ENCODE peak calls at places on chromosomes 2 and 18, in eight cellular contexts. One of them, this sample, is unnamed.

GRCh38 chr2:165634282-165634681 is 159.8 kb downstream of the GALNT3 start:
- DNase-seq in HT-29: no peak
- DNase-seq in dermis microvascular lymphatic vessel endothelial cell: no peak
- DNase-seq in neuronal stem cell: no peak
- DNase-seq in CD8-positive, alpha-beta memory T cell: no peak
- DNase-seq in NCI-H774: no peak
- DNase-seq in HT1080: no peak
- DNase-seq in DMS79 treated with DMSO at 0.1 percent for 48 hours: no peak
- DNase-seq in this sample: no peak

GRCh38 chr2:72235497-72236413 is 88.1 kb upstream of the CYP26B1 start:
- DNase-seq in CD8-positive, alpha-beta memory T cell: no peak
- DNase-seq in neuronal stem cell: no peak
- DNase-seq in DMS79 treated with DMSO at 0.1 percent for 48 hours: no peak
- DNase-seq in dermis microvascular lymphatic vessel endothelial cell: no peak
- DNase-seq in NCI-H774: no peak
- DNase-seq in HT-29: no peak
- DNase-seq in HT1080: no peak
- DNase-seq in this sample: no peak

GRCh38 chr18:45212186-45213039 is 402.9 kb upstream of the SLC14A2 start:
- DNase-seq in dermis microvascular lymphatic vessel endothelial cell: peak; percentile 64
- DNase-seq in HT-29: peak; percentile 72
- DNase-seq in NCI-H774: peak; percentile 59
- DNase-seq in HT1080: peak; percentile 81
- DNase-seq in DMS79 treated with DMSO at 0.1 percent for 48 hours: no peak
- DNase-seq in CD8-positive, alpha-beta memory T cell: peak; percentile 65
- DNase-seq in neuronal stem cell: peak; percentile 69
- DNase-seq in this sample: peak; percentile 96

GRCh38 chr2:112321375-112322320 is 46.3 kb downstream of the ZC3H6 start:
- DNase-seq in DMS79 treated with DMSO at 0.1 percent for 48 hours: no peak
- DNase-seq in CD8-positive, alpha-beta memory T cell: no peak
- DNase-seq in HT-29: no peak
- DNase-seq in NCI-H774: no peak
- DNase-seq in HT1080: no peak
- DNase-seq in dermis microvascular lymphatic vessel endothelial cell: peak; percentile 19
- DNase-seq in neuronal stem cell: no peak
- DNase-seq in this sample: no peak

GRCh38 chr2:46435796-46436360 is 43.5 kb upstream of the TMEM247 start:
- DNase-seq in CD8-positive, alpha-beta memory T cell: no peak
- DNase-seq in HT-29: no peak
- DNase-seq in dermis microvascular lymphatic vessel endothelial cell: no peak
- DNase-seq in HT1080: no peak
- DNase-seq in DMS79 treated with DMSO at 0.1 percent for 48 hours: no peak
- DNase-seq in NCI-H774: no peak
- DNase-seq in neuronal stem cell: no peak
- DNase-seq in this sample: no peak

GRCh38 chr2:119820275-119820674 is 60.6 kb downstream of the PTPN4 start:
- DNase-seq in DMS79 treated with DMSO at 0.1 percent for 48 hours: no peak
- DNase-seq in NCI-H774: no peak
- DNase-seq in neuronal stem cell: no peak
- DNase-seq in CD8-positive, alpha-beta memory T cell: no peak
- DNase-seq in dermis microvascular lymphatic vessel endothelial cell: peak; percentile 98
- DNase-seq in HT1080: peak; percentile 92
- DNase-seq in HT-29: no peak
- DNase-seq in this sample: no peak

GRCh38 chr2:159243521-159243920 is 43.0 kb downstream of the WDSUB1 start:
- DNase-seq in NCI-H774: no peak
- DNase-seq in HT1080: peak; percentile 24
- DNase-seq in DMS79 treated with DMSO at 0.1 percent for 48 hours: no peak
- DNase-seq in HT-29: no peak
- DNase-seq in CD8-positive, alpha-beta memory T cell: no peak
- DNase-seq in neuronal stem cell: no peak
- DNase-seq in dermis microvascular lymphatic vessel endothelial cell: no peak
- DNase-seq in this sample: no peak

GRCh38 chr2:101305492-101306123 is 2.9 kb downstream of the RNF149 start:
- DNase-seq in NCI-H774: no peak
- DNase-seq in HT1080: peak; percentile 38
- DNase-seq in neuronal stem cell: no peak
- DNase-seq in HT-29: peak; percentile 3
- DNase-seq in DMS79 treated with DMSO at 0.1 percent for 48 hours: no peak
- DNase-seq in dermis microvascular lymphatic vessel endothelial cell: peak; percentile 71
- DNase-seq in CD8-positive, alpha-beta memory T cell: no peak
- DNase-seq in this sample: no peak

GRCh38 chr2:196068271-196069209 is at the start of gene DNAH7:
- DNase-seq in CD8-positive, alpha-beta memory T cell: peak; percentile 83
- DNase-seq in dermis microvascular lymphatic vessel endothelial cell: peak; percentile 77
- DNase-seq in NCI-H774: peak; percentile 88
- DNase-seq in HT1080: peak; percentile 82
- DNase-seq in HT-29: peak; percentile 91
- DNase-seq in DMS79 treated with DMSO at 0.1 percent for 48 hours: peak; percentile 79
- DNase-seq in neuronal stem cell: peak; percentile 69
- DNase-seq in this sample: peak; percentile 96

GRCh38 chr2:172467382-172467781 is 40.0 kb downstream of the ITGA6 start:
- DNase-seq in HT-29: no peak
- DNase-seq in NCI-H774: no peak
- DNase-seq in neuronal stem cell: no peak
- DNase-seq in DMS79 treated with DMSO at 0.1 percent for 48 hours: no peak
- DNase-seq in HT1080: no peak
- DNase-seq in dermis microvascular lymphatic vessel endothelial cell: no peak
- DNase-seq in CD8-positive, alpha-beta memory T cell: no peak
- DNase-seq in this sample: no peak

GRCh38 chr18:10197097-10197496 is 257.3 kb upstream of the APCDD1 start:
- DNase-seq in CD8-positive, alpha-beta memory T cell: no peak
- DNase-seq in NCI-H774: no peak
- DNase-seq in neuronal stem cell: no peak
- DNase-seq in HT1080: no peak
- DNase-seq in DMS79 treated with DMSO at 0.1 percent for 48 hours: no peak
- DNase-seq in HT-29: peak; percentile 51
- DNase-seq in dermis microvascular lymphatic vessel endothelial cell: no peak
- DNase-seq in this sample: no peak

GRCh38 chr2:112483047-112483473 is 1.1 kb downstream of the TTL start:
- DNase-seq in HT-29: peak; percentile 40
- DNase-seq in NCI-H774: peak; percentile 16
- DNase-seq in DMS79 treated with DMSO at 0.1 percent for 48 hours: peak; percentile 43
- DNase-seq in CD8-positive, alpha-beta memory T cell: no peak
- DNase-seq in HT1080: peak; percentile 74
- DNase-seq in neuronal stem cell: peak; percentile 15
- DNase-seq in dermis microvascular lymphatic vessel endothelial cell: peak; percentile 70
- DNase-seq in this sample: peak; percentile 72

GRCh38 chr2:3108105-3108504 is 269.5 kb downstream of the EIPR1 start:
- DNase-seq in CD8-positive, alpha-beta memory T cell: no peak
- DNase-seq in HT-29: no peak
- DNase-seq in NCI-H774: no peak
- DNase-seq in neuronal stem cell: no peak
- DNase-seq in dermis microvascular lymphatic vessel endothelial cell: no peak
- DNase-seq in DMS79 treated with DMSO at 0.1 percent for 48 hours: no peak
- DNase-seq in HT1080: no peak
- DNase-seq in this sample: no peak

GRCh38 chr2:96800762-96801463 is 15.2 kb upstream of the CNNM3 start:
- DNase-seq in HT1080: peak; percentile 24
- DNase-seq in CD8-positive, alpha-beta memory T cell: peak; percentile 54
- DNase-seq in neuronal stem cell: peak; percentile 43
- DNase-seq in DMS79 treated with DMSO at 0.1 percent for 48 hours: peak; percentile 39
- DNase-seq in NCI-H774: peak; percentile 13
- DNase-seq in HT-29: peak; percentile 81
- DNase-seq in dermis microvascular lymphatic vessel endothelial cell: peak; percentile 70
- DNase-seq in this sample: peak; percentile 93

GRCh38 chr2:73851274-73851673 is 22.5 kb downstream of the STAMBP start:
- DNase-seq in dermis microvascular lymphatic vessel endothelial cell: no peak
- DNase-seq in HT-29: peak; percentile 61
- DNase-seq in HT1080: peak; percentile 13
- DNase-seq in neuronal stem cell: no peak
- DNase-seq in CD8-positive, alpha-beta memory T cell: no peak
- DNase-seq in DMS79 treated with DMSO at 0.1 percent for 48 hours: no peak
- DNase-seq in NCI-H774: no peak
- DNase-seq in this sample: peak; percentile 60

GRCh38 chr2:150011336-150011735 is 423.8 kb upstream of the MMADHC start:
- DNase-seq in NCI-H774: no peak
- DNase-seq in HT1080: no peak
- DNase-seq in CD8-positive, alpha-beta memory T cell: no peak
- DNase-seq in DMS79 treated with DMSO at 0.1 percent for 48 hours: no peak
- DNase-seq in dermis microvascular lymphatic vessel endothelial cell: no peak
- DNase-seq in HT-29: no peak
- DNase-seq in neuronal stem cell: no peak
- DNase-seq in this sample: no peak

GRCh38 chr18:77112161-77112801 is 20.3 kb downstream of the MBP start:
- DNase-seq in neuronal stem cell: no peak
- DNase-seq in HT1080: no peak
- DNase-seq in DMS79 treated with DMSO at 0.1 percent for 48 hours: no peak
- DNase-seq in CD8-positive, alpha-beta memory T cell: no peak
- DNase-seq in NCI-H774: no peak
- DNase-seq in HT-29: no peak
- DNase-seq in dermis microvascular lymphatic vessel endothelial cell: no peak
- DNase-seq in this sample: no peak

GRCh38 chr2:20366672-20367116 is 16.1 kb upstream of the PUM2 start:
- DNase-seq in HT1080: no peak
- DNase-seq in CD8-positive, alpha-beta memory T cell: no peak
- DNase-seq in DMS79 treated with DMSO at 0.1 percent for 48 hours: no peak
- DNase-seq in NCI-H774: no peak
- DNase-seq in dermis microvascular lymphatic vessel endothelial cell: no peak
- DNase-seq in neuronal stem cell: no peak
- DNase-seq in HT-29: no peak
- DNase-seq in this sample: no peak

GRCh38 chr2:141534671-141535359 is 596.0 kb downstream of the LRP1B start:
- DNase-seq in dermis microvascular lymphatic vessel endothelial cell: no peak
- DNase-seq in neuronal stem cell: no peak
- DNase-seq in DMS79 treated with DMSO at 0.1 percent for 48 hours: no peak
- DNase-seq in NCI-H774: no peak
- DNase-seq in HT1080: no peak
- DNase-seq in CD8-positive, alpha-beta memory T cell: no peak
- DNase-seq in HT-29: no peak
- DNase-seq in this sample: no peak

GRCh38 chr18:66729459-66730239 is 125.8 kb upstream of the CDH19 start:
- DNase-seq in dermis microvascular lymphatic vessel endothelial cell: no peak
- DNase-seq in NCI-H774: no peak
- DNase-seq in DMS79 treated with DMSO at 0.1 percent for 48 hours: no peak
- DNase-seq in HT1080: no peak
- DNase-seq in CD8-positive, alpha-beta memory T cell: no peak
- DNase-seq in neuronal stem cell: no peak
- DNase-seq in HT-29: no peak
- DNase-seq in this sample: no peak

GRCh38 chr2:85649201-85650190 is 18.5 kb downstream of the SFTPB start:
- DNase-seq in dermis microvascular lymphatic vessel endothelial cell: peak; percentile 34
- DNase-seq in HT1080: no peak
- DNase-seq in CD8-positive, alpha-beta memory T cell: no peak
- DNase-seq in NCI-H774: no peak
- DNase-seq in HT-29: no peak
- DNase-seq in neuronal stem cell: no peak
- DNase-seq in DMS79 treated with DMSO at 0.1 percent for 48 hours: no peak
- DNase-seq in this sample: no peak

GRCh38 chr2:37454851-37455762 is 110.7 kb downstream of the QPCT start:
- DNase-seq in CD8-positive, alpha-beta memory T cell: no peak
- DNase-seq in NCI-H774: no peak
- DNase-seq in HT-29: no peak
- DNase-seq in neuronal stem cell: no peak
- DNase-seq in dermis microvascular lymphatic vessel endothelial cell: peak; percentile 96
- DNase-seq in HT1080: peak; percentile 31
- DNase-seq in DMS79 treated with DMSO at 0.1 percent for 48 hours: peak; percentile 22
- DNase-seq in this sample: no peak

GRCh38 chr2:43220229-43220981 is 6.0 kb downstream of the ZFP36L2 start:
- DNase-seq in CD8-positive, alpha-beta memory T cell: no peak
- DNase-seq in dermis microvascular lymphatic vessel endothelial cell: peak; percentile 32
- DNase-seq in DMS79 treated with DMSO at 0.1 percent for 48 hours: no peak
- DNase-seq in HT1080: no peak
- DNase-seq in HT-29: peak; percentile 49
- DNase-seq in NCI-H774: no peak
- DNase-seq in neuronal stem cell: no peak
- DNase-seq in this sample: no peak

GRCh38 chr2:13919981-13920382 is 712.5 kb upstream of the LRATD1 start:
- DNase-seq in CD8-positive, alpha-beta memory T cell: no peak
- DNase-seq in HT-29: no peak
- DNase-seq in dermis microvascular lymphatic vessel endothelial cell: no peak
- DNase-seq in DMS79 treated with DMSO at 0.1 percent for 48 hours: no peak
- DNase-seq in neuronal stem cell: no peak
- DNase-seq in NCI-H774: no peak
- DNase-seq in HT1080: peak; percentile 11
- DNase-seq in this sample: no peak

GRCh38 chr2:237616373-237617304 is 10.7 kb upstream of the LRRFIP1 start:
- DNase-seq in NCI-H774: no peak
- DNase-seq in dermis microvascular lymphatic vessel endothelial cell: peak; percentile 95
- DNase-seq in HT1080: peak; percentile 77
- DNase-seq in HT-29: no peak
- DNase-seq in neuronal stem cell: no peak
- DNase-seq in DMS79 treated with DMSO at 0.1 percent for 48 hours: no peak
- DNase-seq in CD8-positive, alpha-beta memory T cell: no peak
- DNase-seq in this sample: no peak

GRCh38 chr2:193476171-193476800 is 1281.6 kb upstream of the TMEFF2 start:
- DNase-seq in neuronal stem cell: no peak
- DNase-seq in HT-29: no peak
- DNase-seq in HT1080: peak; percentile 8
- DNase-seq in DMS79 treated with DMSO at 0.1 percent for 48 hours: no peak
- DNase-seq in dermis microvascular lymphatic vessel endothelial cell: no peak
- DNase-seq in CD8-positive, alpha-beta memory T cell: no peak
- DNase-seq in NCI-H774: no peak
- DNase-seq in this sample: no peak

GRCh38 chr2:94875820-94876522 is 4.7 kb downstream of the TEKT4 start:
- DNase-seq in CD8-positive, alpha-beta memory T cell: no peak
- DNase-seq in HT-29: no peak
- DNase-seq in DMS79 treated with DMSO at 0.1 percent for 48 hours: no peak
- DNase-seq in dermis microvascular lymphatic vessel endothelial cell: no peak
- DNase-seq in HT1080: no peak
- DNase-seq in neuronal stem cell: no peak
- DNase-seq in NCI-H774: no peak
- DNase-seq in this sample: no peak

GRCh38 chr2:75499534-75499933 is 61.2 kb downstream of the EVA1A start:
- DNase-seq in HT1080: no peak
- DNase-seq in dermis microvascular lymphatic vessel endothelial cell: no peak
- DNase-seq in DMS79 treated with DMSO at 0.1 percent for 48 hours: no peak
- DNase-seq in neuronal stem cell: no peak
- DNase-seq in HT-29: no peak
- DNase-seq in NCI-H774: no peak
- DNase-seq in CD8-positive, alpha-beta memory T cell: no peak
- DNase-seq in this sample: no peak

GRCh38 chr2:143161982-143162837 is 33.0 kb downstream of the ARHGAP15 start:
- DNase-seq in neuronal stem cell: peak; percentile 27
- DNase-seq in HT-29: peak; percentile 26
- DNase-seq in NCI-H774: peak; percentile 37
- DNase-seq in dermis microvascular lymphatic vessel endothelial cell: peak; percentile 3
- DNase-seq in HT1080: peak; percentile 52
- DNase-seq in CD8-positive, alpha-beta memory T cell: peak; percentile 31
- DNase-seq in DMS79 treated with DMSO at 0.1 percent for 48 hours: peak; percentile 44
- DNase-seq in this sample: peak; percentile 53

GRCh38 chr2:24024018-24024417 is 14.1 kb downstream of the MFSD2B start:
- DNase-seq in DMS79 treated with DMSO at 0.1 percent for 48 hours: no peak
- DNase-seq in CD8-positive, alpha-beta memory T cell: no peak
- DNase-seq in HT1080: no peak
- DNase-seq in HT-29: no peak
- DNase-seq in NCI-H774: no peak
- DNase-seq in dermis microvascular lymphatic vessel endothelial cell: peak; percentile 32
- DNase-seq in neuronal stem cell: no peak
- DNase-seq in this sample: no peak

GRCh38 chr18:76619342-76620315 is 124.6 kb upstream of the ZNF516 start:
- DNase-seq in HT-29: no peak
- DNase-seq in HT1080: no peak
- DNase-seq in DMS79 treated with DMSO at 0.1 percent for 48 hours: peak; percentile 37
- DNase-seq in CD8-positive, alpha-beta memory T cell: no peak
- DNase-seq in NCI-H774: no peak
- DNase-seq in neuronal stem cell: peak; percentile 77
- DNase-seq in dermis microvascular lymphatic vessel endothelial cell: no peak
- DNase-seq in this sample: peak; percentile 94

GRCh38 chr2:60961457-60961856 is 56.1 kb upstream of the PEX13 start:
- DNase-seq in NCI-H774: no peak
- DNase-seq in HT-29: peak; percentile 44
- DNase-seq in neuronal stem cell: no peak
- DNase-seq in dermis microvascular lymphatic vessel endothelial cell: no peak
- DNase-seq in HT1080: peak; percentile 13
- DNase-seq in CD8-positive, alpha-beta memory T cell: no peak
- DNase-seq in DMS79 treated with DMSO at 0.1 percent for 48 hours: no peak
- DNase-seq in this sample: no peak

GRCh38 chr2:71538656-71539265 is 85.4 kb downstream of the DYSF start:
- DNase-seq in HT-29: no peak
- DNase-seq in DMS79 treated with DMSO at 0.1 percent for 48 hours: no peak
- DNase-seq in neuronal stem cell: no peak
- DNase-seq in HT1080: no peak
- DNase-seq in dermis microvascular lymphatic vessel endothelial cell: no peak
- DNase-seq in NCI-H774: no peak
- DNase-seq in CD8-positive, alpha-beta memory T cell: no peak
- DNase-seq in this sample: no peak

This sample was measured in DMS53.